ENCODE peak calls at places on chromosome 22, in ten cellular contexts. H, R, F, O, M, T, J, W, B and G are unnamed samples. For H3K36me3, the result is how much of the 10 kb centered on the place peaks cover.

GRCh38 chr22:18076060-18076497 is 1.7 kb upstream of the PEX26 start:
- DNase-seq in T (peak), O (peak), M (no peak), J (no peak), F (peak), H (peak), B (peak), W (peak), R (peak), G (peak)

GRCh38 chr22:23856721-23857605 is 712 bp upstream of the SLC2A11 start:
- DNase-seq in F (peak), W (peak), T (peak), O (peak), J (no peak), M (no peak), B (peak), R (no peak), H (peak), G (peak)

GRCh38 chr22:32327066-32327465 is 30.6 kb upstream of the RFPL3 start:
- DNase-seq in W (no peak), O (no peak), H (no peak), B (no peak), F (no peak), J (no peak), T (no peak), R (peak), M (no peak), G (no peak)

GRCh38 chr22:27213766-27214581 is 556.6 kb downstream of the MIAT start:
- DNase-seq in O (no peak), B (no peak), T (no peak), R (peak), J (no peak), M (peak), W (no peak), F (peak), H (peak), G (peak)

GRCh38 chr22:21713428-21714058 is 22.1 kb downstream of the YPEL1 start:
- DNase-seq in T (no peak), H (no peak), O (no peak), M (no peak), R (no peak), J (no peak), W (no peak), B (no peak), F (peak), G (no peak)

GRCh38 chr22:23903328-23903971 is 9.3 kb downstream of the MIF start:
- DNase-seq in T (no peak), R (no peak), F (no peak), B (no peak), O (peak), W (no peak), M (no peak), H (no peak), J (no peak), G (no peak)

GRCh38 chr22:49632199-49633009 is 195.3 kb downstream of the BRD1 start:
- DNase-seq in O (peak), F (no peak), R (no peak), W (peak), B (no peak), M (peak), H (peak), J (no peak), T (no peak), G (peak)

GRCh38 chr22:39026509-39027150 is 5.7 kb downstream of the APOBEC3D start:
- DNase-seq in T (no peak), J (no peak), M (no peak), O (no peak), W (no peak), B (no peak), F (no peak), H (no peak), R (no peak), G (no peak)

GRCh38 chr22:36385491-36386350 is 2.0 kb downstream of the MYH9 start:
- DNase-seq in T (peak), B (peak), M (no peak), O (peak), W (no peak), F (peak), R (peak), J (no peak), H (peak), G (peak)

GRCh38 chr22:30955153-30955552 is 13.4 kb downstream of the MORC2 start:
- DNase-seq in W (no peak), J (no peak), R (no peak), T (no peak), B (no peak), M (no peak), O (no peak), F (no peak), H (no peak), G (no peak)
- H3K36me3 ChIP-seq in W (under half), J (under half), R (under half), T (under half), B (under half), M (half or more), O (under half), F (under half), H (under half), G (under half)

GRCh38 chr22:40749006-40749405 is 69.7 kb downstream of the MCHR1 start:
- DNase-seq in M (no peak), O (no peak), F (no peak), T (no peak), R (no peak), B (no peak), J (no peak), H (no peak), W (no peak), G (no peak)

GRCh38 chr22:40757071-40757470 is 62.1 kb downstream of the SLC25A17 start:
- DNase-seq in T (no peak), J (no peak), H (no peak), R (no peak), F (no peak), O (no peak), M (no peak), B (no peak), W (no peak), G (no peak)

GRCh38 chr22:40749829-40750228 is 69.3 kb downstream of the SLC25A17 start:
- DNase-seq in B (no peak), R (no peak), T (no peak), W (no peak), J (no peak), M (no peak), H (no peak), F (no peak), O (no peak), G (no peak)

GRCh38 chr22:40751250-40751649 is 67.9 kb downstream of the SLC25A17 start:
- DNase-seq in M (no peak), R (no peak), B (no peak), O (no peak), J (no peak), H (no peak), T (no peak), F (no peak), W (no peak), G (no peak)

GRCh38 chr22:40753114-40753513 is 66.0 kb downstream of the SLC25A17 start:
- DNase-seq in T (no peak), W (no peak), O (no peak), H (no peak), J (no peak), M (no peak), R (no peak), B (no peak), F (no peak), G (no peak)
- H3K36me3 ChIP-seq in T (under half), W (under half), O (under half), H (under half), J (under half), M (under half), R (under half), B (under half), F (under half), G (under half)

GRCh38 chr22:19419464-19420178 is 11.9 kb downstream of the HIRA start:
- DNase-seq in B (no peak), J (no peak), R (no peak), M (no peak), H (no peak), T (peak), F (no peak), W (peak), O (no peak), G (no peak)
- H3K36me3 ChIP-seq in B (under half), J (under half), R (under half), M (under half), H (under half), T (under half), F (under half), W (under half), O (under half), G (under half)

GRCh38 chr22:43625242-43625641 is 186.9 kb downstream of the EFCAB6 start:
- DNase-seq in B (no peak), W (no peak), H (no peak), M (no peak), O (no peak), R (no peak), F (no peak), J (no peak), T (no peak), G (no peak)
- H3K36me3 ChIP-seq in B (under half), W (under half), H (under half), M (under half), O (under half), R (under half), F (under half), J (under half), T (under half), G (under half)

GRCh38 chr22:37710675-37711074 is 13.8 kb downstream of the TRIOBP start:
- DNase-seq in B (no peak), T (no peak), O (no peak), J (no peak), R (no peak), W (no peak), M (no peak), H (no peak), F (no peak), G (no peak)
- H3K36me3 ChIP-seq in B (under half), T (under half), O (under half), J (under half), R (under half), W (under half), M (under half), H (under half), F (under half), G (under half)

GRCh38 chr22:42836026-42836425 is 21.0 kb downstream of the ARFGAP3 start:
- DNase-seq in M (no peak), O (no peak), W (no peak), H (no peak), T (no peak), J (no peak), B (no peak), F (no peak), R (no peak), G (no peak)
- H3K36me3 ChIP-seq in M (half or more), O (under half), W (under half), H (under half), T (under half), J (under half), B (under half), F (under half), R (half or more), G (under half)